ENCODE peak calls at places on chromosome 6, in six cellular contexts. A is stomach, P is suprapubic skin, G is GM12878, W is HepG2, J is ovary. F is an unnamed sample.

GRCh38 chr6:41080623-41081022 is 7.8 kb downstream of the NFYA start:
- DNase-seq in A (no peak), P (no peak), G (no peak), W (no peak), J (no peak), F (no peak)

GRCh38 chr6:111997863-111998191 is 56.1 kb upstream of the CCN6 start:
- DNase-seq in A (no peak), P (peak; percentile 83), G (no peak), W (no peak), J (peak; percentile 37), F (peak; percentile 51)

GRCh38 chr6:42352856-42353564 is 98.7 kb downstream of the TRERF1 start:
- DNase-seq in A (no peak), P (no peak), G (no peak), W (no peak), J (no peak), F (no peak)

GRCh38 chr6:158080849-158081656 is 87.0 kb downstream of the SERAC1 start:
- DNase-seq in A (no peak), P (peak; percentile 54), G (no peak), W (no peak), J (no peak), F (no peak)

GRCh38 chr6:150208606-150209352 is 65.9 kb downstream of the PPP1R14C start:
- DNase-seq in A (no peak), P (no peak), G (no peak), W (no peak), J (no peak), F (no peak)

GRCh38 chr6:134686071-134686470 is 263.8 kb downstream of the ALDH8A1 start:
- DNase-seq in A (no peak), P (no peak), G (no peak), W (no peak), J (no peak), F (no peak)

GRCh38 chr6:63440057-63440456 is 120.3 kb upstream of the LGSN start:
- DNase-seq in A (peak; percentile 45), P (no peak), G (no peak), W (no peak), J (no peak), F (no peak)

GRCh38 chr6:144007779-144008500 is at the start of gene PLAGL1:
- DNase-seq in A (peak; percentile 68), P (peak; percentile 80), G (no peak), W (peak; percentile 4), J (peak; percentile 57), F (peak; percentile 66)

GRCh38 chr6:163533443-163533842 is 118.9 kb downstream of the QKI start:
- DNase-seq in A (no peak), P (no peak), G (no peak), W (peak; percentile 73), J (no peak), F (no peak)

GRCh38 chr6:26235240-26235730 is 129.7 kb upstream of the BTN3A2 start:
- DNase-seq in A (no peak), P (no peak), G (no peak), W (no peak), J (no peak), F (no peak)

GRCh38 chr6:162026843-162027242 is 700.7 kb downstream of the PRKN start:
- DNase-seq in A (no peak), P (no peak), G (no peak), W (no peak), J (no peak), F (no peak)

GRCh38 chr6:110682460-110682853 is 132.8 kb downstream of the CDK19 start:
- DNase-seq in A (peak; percentile 52), P (no peak), G (peak; percentile 85), W (peak; percentile 85), J (peak; percentile 66), F (peak; percentile 92)

GRCh38 chr6:17015551-17016381 is 86.1 kb upstream of the STMND1 start:
- DNase-seq in A (no peak), P (peak; percentile 84), G (no peak), W (no peak), J (no peak), F (no peak)

GRCh38 chr6:95280690-95281273 is 296.6 kb upstream of the MANEA start:
- DNase-seq in A (no peak), P (no peak), G (no peak), W (no peak), J (no peak), F (no peak)

GRCh38 chr6:55822815-55823214 is 52.6 kb downstream of the BMP5 start:
- DNase-seq in A (no peak), P (no peak), G (no peak), W (no peak), J (no peak), F (no peak)

GRCh38 chr6:56514395-56514794 is 128.3 kb downstream of the DST start:
- DNase-seq in A (no peak), P (no peak), G (no peak), W (no peak), J (no peak), F (no peak)

GRCh38 chr6:140436023-140436811 is 1061.8 kb upstream of the CITED2 start:
- DNase-seq in A (no peak), P (no peak), G (no peak), W (no peak), J (no peak), F (no peak)

GRCh38 chr6:10759312-10759839 is 11.8 kb downstream of the TMEM14B start:
- DNase-seq in A (no peak), P (no peak), G (no peak), W (peak; percentile 88), J (no peak), F (no peak)

GRCh38 chr6:145508107-145508506 is 227.2 kb downstream of the EPM2A start:
- DNase-seq in A (no peak), P (no peak), G (no peak), W (no peak), J (no peak), F (no peak)

GRCh38 chr6:110039996-110040383 is 61.9 kb downstream of the GPR6 start:
- DNase-seq in A (peak; percentile 49), P (no peak), G (no peak), W (no peak), J (peak; percentile 32), F (no peak)

GRCh38 chr6:9795880-9796279 is 619.0 kb downstream of the TFAP2A start:
- DNase-seq in A (no peak), P (no peak), G (no peak), W (no peak), J (no peak), F (no peak)

GRCh38 chr6:148565321-148565926 is 181.4 kb upstream of the UST start:
- DNase-seq in A (no peak), P (peak; percentile 56), G (no peak), W (no peak), J (no peak), F (no peak)

GRCh38 chr6:110633731-110634130 is 157.3 kb upstream of the SLC22A16 start:
- DNase-seq in A (no peak), P (no peak), G (no peak), W (no peak), J (no peak), F (no peak)

GRCh38 chr6:16512585-16513109 is 248.6 kb downstream of the ATXN1 start:
- DNase-seq in A (no peak), P (no peak), G (no peak), W (no peak), J (no peak), F (no peak)

GRCh38 chr6:15399651-15400470 is 154.0 kb downstream of the JARID2 start:
- DNase-seq in A (peak; percentile 75), P (peak; percentile 88), G (no peak), W (no peak), J (peak; percentile 84), F (peak; percentile 46)
- TF ChIP-seq EP300 in A (no peak), P (no peak), G (no peak), W (no peak), J (no peak), F (no peak)

GRCh38 chr6:125095501-125096301 is 57.9 kb upstream of the TPD52L1 start:
- DNase-seq in A (no peak), P (no peak), G (no peak), W (no peak), J (no peak), F (no peak)
- H3K4me3 ChIP-seq in A (no peak overlapping the region), P (no peak overlapping the region), G (no peak overlapping the region), W (no peak overlapping the region), J (no peak overlapping the region), F (no peak overlapping the region)

GRCh38 chr6:1625352-1625773 is 15.6 kb downstream of the FOXC1 start:
- DNase-seq in A (no peak), P (no peak), G (no peak), W (no peak), J (no peak), F (no peak)

GRCh38 chr6:1624071-1624847 is 14.5 kb downstream of the FOXC1 start:
- DNase-seq in A (peak; percentile 17), P (no peak), G (no peak), W (no peak), J (no peak), F (no peak)

GRCh38 chr6:1624848-1625341 is 15.2 kb downstream of the FOXC1 start:
- DNase-seq in A (no peak), P (no peak), G (no peak), W (no peak), J (no peak), F (no peak)

GRCh38 chr6:1626481-1626880 is 16.8 kb downstream of the FOXC1 start:
- DNase-seq in A (no peak), P (no peak), G (no peak), W (no peak), J (no peak), F (no peak)

DNA sequence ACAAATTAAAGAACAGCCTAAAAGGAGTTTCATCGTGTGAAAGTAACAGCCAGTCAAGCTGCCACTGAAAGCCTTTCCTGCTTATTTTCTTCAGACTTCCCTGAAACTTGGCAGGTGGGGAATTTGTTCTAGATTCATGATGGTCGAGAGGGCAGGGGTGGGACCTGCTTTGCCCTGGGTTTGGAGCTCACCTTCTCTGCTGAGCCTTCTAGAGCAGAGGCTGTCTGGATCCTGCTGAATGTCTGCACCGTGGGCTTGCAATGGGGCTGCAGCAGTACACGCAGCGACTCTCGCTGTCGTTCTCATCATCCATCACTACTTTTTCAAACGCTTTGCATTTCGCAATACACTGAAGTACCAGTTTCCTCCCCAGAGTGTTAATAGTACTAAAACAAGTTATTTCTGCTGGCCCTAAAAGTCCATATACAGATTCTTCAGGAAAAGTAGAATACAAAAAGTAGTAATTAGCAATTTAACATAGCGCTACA is 16.3 kb downstream of the FOXC1 start:
- DNase-seq in A (no peak), P (no peak), G (no peak), W (no peak), J (no peak), F (no peak)
- H3K4me1 ChIP-seq in A (no peaks in the 10 kb centered on the region), P (peaks cover 21% of the 10 kb centered on the region), G (peaks cover 5% of the 10 kb centered on the region), W (no peaks in the 10 kb centered on the region), J (peaks cover 2% of the 10 kb centered on the region), F (peaks cover 6% of the 10 kb centered on the region)

DNA sequence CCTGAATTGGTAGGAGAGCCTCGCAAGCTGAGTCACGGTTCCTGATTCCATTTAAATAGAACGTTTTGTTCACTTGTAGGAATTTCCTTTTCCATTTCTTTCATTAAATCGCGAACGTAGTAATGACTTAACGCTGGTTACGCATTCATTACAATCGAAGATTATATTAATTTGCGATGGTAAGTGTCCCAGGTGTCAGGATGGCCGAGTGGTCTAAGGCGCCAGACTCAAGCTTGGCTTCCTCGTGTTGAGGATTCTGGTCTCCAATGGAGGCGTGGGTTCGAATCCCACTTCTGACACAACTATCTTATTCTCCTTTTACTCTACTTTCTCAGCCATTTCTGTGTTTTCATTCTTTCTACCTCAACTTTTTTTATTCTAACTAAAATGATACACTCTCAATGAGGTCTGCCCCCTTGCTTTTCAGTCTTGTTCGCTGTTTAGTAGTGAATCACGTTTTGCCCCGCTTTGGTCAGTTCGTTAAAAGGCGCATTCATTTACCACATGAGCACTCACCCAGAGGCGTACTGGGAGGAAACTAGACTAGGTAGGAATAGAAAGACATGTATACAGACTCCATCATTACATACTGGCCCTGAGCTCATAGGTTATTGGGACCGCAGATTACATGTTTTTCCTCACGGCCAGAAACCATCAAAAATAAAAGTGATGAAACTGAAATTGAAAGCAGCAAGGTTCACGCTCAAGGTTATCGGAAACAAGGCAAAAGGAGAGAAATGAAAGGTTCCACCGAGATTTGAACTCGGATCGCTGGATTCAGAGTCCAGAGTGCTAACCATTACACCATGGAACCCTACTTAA is 17.3 kb upstream of the TRIM27 start:
- DNase-seq in A (peak; percentile 57), P (no peak), G (peak; percentile 93), W (peak; percentile 89), J (peak; percentile 91), F (peak; percentile 91)
- TF ChIP-seq EP300 in A (no peak), P (no peak), G (no peak), W (no peak), J (no peak), F (no peak)